ENCODE peak calls at places on chromosomes 2 and 18, in eight cellular contexts. O is adrenal gland, C is Caco-2, V is fibroblast of villous mesenchyme, E is A549, T is neural crest cell, X is AG10803, A is Calu3. Y is an unnamed sample.

GRCh38 chr2:133674433-133675331 is 106.4 kb upstream of the NCKAP5 start:
- DNase-seq in X (peak; percentile 95), T (peak; percentile 20), A (peak; percentile 43), V (peak; percentile 74), O (peak; percentile 23), C (no peak), E (peak; percentile 43), Y (peak; percentile 5)

GRCh38 chr2:10678225-10678624 is 11.6 kb downstream of the NOL10 start:
- DNase-seq in X (no peak), A (no peak), E (no peak), T (no peak), V (no peak), C (no peak), O (no peak), Y (no peak)

GRCh38 chr2:159209341-159210306 is 76.9 kb downstream of the WDSUB1 start:
- DNase-seq in T (no peak), C (no peak), X (no peak), E (no peak), A (no peak), O (no peak), V (no peak), Y (no peak)

GRCh38 chr2:30252723-30253688 is 21.7 kb downstream of the LBH start:
- DNase-seq in X (peak; percentile 65), O (peak; percentile 93), A (peak; percentile 50), E (peak; percentile 87), C (peak; percentile 84), V (peak; percentile 91), T (no peak), Y (no peak)

GRCh38 chr2:240459401-240460242 is 24.2 kb downstream of the GPC1 start:
- DNase-seq in V (no peak), X (no peak), E (no peak), A (no peak), O (peak; percentile 14), C (no peak), T (no peak), Y (no peak)

GRCh38 chr2:20506281-20506685 is 59.4 kb downstream of the RHOB start:
- DNase-seq in A (no peak), E (peak; percentile 12), T (no peak), C (no peak), X (peak; percentile 60), O (no peak), V (peak; percentile 78), Y (no peak)

GRCh38 chr2:22282215-22282614 is 1102.8 kb upstream of the KLHL29 start:
- DNase-seq in C (no peak), X (no peak), A (no peak), E (no peak), V (no peak), T (no peak), O (no peak), Y (no peak)

GRCh38 chr2:127829845-127830246 is 18.9 kb upstream of the WDR33 start:
- DNase-seq in X (no peak), O (no peak), E (no peak), C (no peak), A (no peak), T (no peak), V (no peak), Y (no peak)

GRCh38 chr2:85648619-85649018 is 19.4 kb downstream of the SFTPB start:
- DNase-seq in O (no peak), X (peak; percentile 66), V (peak; percentile 82), T (peak; percentile 36), E (peak; percentile 72), C (no peak), A (peak; percentile 41), Y (peak; percentile 49)

GRCh38 chr2:240209493-240209892 is 69.0 kb upstream of the OTOS start:
- DNase-seq in O (no peak), V (no peak), A (no peak), E (no peak), C (no peak), X (no peak), T (no peak), Y (no peak)

GRCh38 chr2:219155054-219155644 is 5.5 kb downstream of the NHEJ1 start:
- DNase-seq in X (peak; percentile 70), E (peak; percentile 77), A (peak; percentile 60), V (peak; percentile 76), T (peak; percentile 30), C (peak; percentile 60), O (peak; percentile 35), Y (peak; percentile 46)

GRCh38 chr2:223020971-223021675 is 30.9 kb upstream of the KCNE4 start:
- DNase-seq in E (no peak), V (peak; percentile 34), X (peak; percentile 30), C (no peak), A (no peak), T (no peak), O (no peak), Y (no peak)

GRCh38 chr2:182852090-182852489 is 14.3 kb downstream of the FRZB start:
- DNase-seq in V (no peak), X (no peak), T (no peak), E (peak; percentile 11), A (peak; percentile 8), C (no peak), O (no peak), Y (no peak)

GRCh38 chr2:205117125-205117524 is 565.2 kb upstream of the NRP2 start:
- DNase-seq in T (no peak), E (no peak), C (no peak), A (no peak), X (no peak), V (no peak), O (no peak), Y (no peak)

DNA sequence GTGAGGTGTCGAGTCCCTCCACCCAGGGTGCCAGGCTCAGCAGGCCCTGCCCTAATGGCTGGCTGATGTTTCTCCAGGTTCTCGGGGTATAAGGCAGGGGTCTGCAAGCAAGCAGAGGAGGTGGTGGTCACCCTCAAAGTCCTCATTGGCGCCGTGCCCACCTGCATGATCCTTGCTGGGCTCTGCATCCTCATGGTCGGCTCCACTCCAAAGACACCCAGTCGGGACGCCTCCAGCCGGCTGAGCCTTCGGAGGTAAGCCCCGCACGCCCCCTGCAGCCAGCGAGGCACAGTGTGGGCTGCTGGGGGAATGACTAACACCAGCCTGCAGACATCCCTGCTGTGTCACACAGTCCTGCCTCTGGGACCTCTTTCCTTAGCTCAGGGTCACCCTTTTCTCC is 14.1 kb downstream of the MFSD2B start:
- DNase-seq in X (peak; percentile 21), C (no peak), T (no peak), E (peak; percentile 69), V (peak; percentile 35), O (no peak), A (no peak), Y (no peak)
- TF ChIP-seq CTCF in X (peak; percentile 28), C (no peak), T (no peak), E (peak; percentile 58), V (peak; percentile 52), O (no peak), A (no peak), Y (no peak)

GRCh38 chr2:79944205-79944604 is 360.3 kb downstream of the LRRTM1 start:
- DNase-seq in X (no peak), O (no peak), C (no peak), A (no peak), T (no peak), E (no peak), V (no peak), Y (no peak)
- TF ChIP-seq CTCF in X (no peak), O (no peak), C (no peak), A (no peak), T (no peak), E (no peak), V (no peak), Y (no peak)

GRCh38 chr18:3138274-3138975 is 81.3 kb downstream of the MYOM1 start:
- DNase-seq in C (no peak), T (no peak), X (no peak), E (no peak), A (no peak), V (no peak), O (no peak), Y (no peak)

GRCh38 chr18:3130344-3130743 is 89.4 kb downstream of the MYOM1 start:
- DNase-seq in V (no peak), A (no peak), O (no peak), X (no peak), C (no peak), T (no peak), E (no peak), Y (no peak)

GRCh38 chr18:3129053-3129864 is 90.5 kb downstream of the MYOM1 start:
- DNase-seq in C (peak; percentile 85), A (peak; percentile 40), O (peak; percentile 84), V (peak; percentile 83), T (peak; percentile 83), E (peak; percentile 80), X (peak; percentile 77), Y (peak; percentile 84)

GRCh38 chr18:3135536-3135935 is 84.2 kb downstream of the MYOM1 start:
- DNase-seq in E (no peak), V (no peak), C (no peak), X (no peak), O (no peak), A (no peak), T (no peak), Y (no peak)

GRCh38 chr18:3132700-3133099 is 87.1 kb downstream of the MYOM1 start:
- DNase-seq in C (no peak), O (no peak), V (no peak), T (no peak), A (no peak), X (no peak), E (no peak), Y (no peak)
- TF ChIP-seq CTCF in C (no peak), O (no peak), V (no peak), T (no peak), A (no peak), X (no peak), E (no peak), Y (no peak)

DNA sequence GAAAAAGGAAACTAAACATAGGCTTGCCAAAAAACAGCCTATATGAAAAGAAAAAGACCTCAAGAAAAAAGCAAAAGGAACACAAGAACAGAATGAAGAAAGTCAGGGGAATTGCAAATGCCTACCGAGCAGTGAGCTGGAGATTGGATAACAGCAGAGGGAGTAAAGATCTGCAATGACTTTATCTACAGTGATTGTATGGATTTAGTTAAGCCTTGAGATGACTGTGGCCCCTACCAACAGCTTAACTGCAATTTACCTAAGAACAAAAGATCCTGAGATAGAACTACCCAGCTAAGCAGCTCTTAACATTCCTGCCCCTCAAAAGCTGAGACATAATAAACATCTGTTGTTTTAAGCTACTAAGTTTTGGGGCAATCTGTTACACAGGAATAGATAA is 20.5 kb downstream of the LNPK start:
- DNase-seq in E (no peak), C (no peak), A (no peak), O (no peak), X (no peak), V (no peak), T (no peak), Y (no peak)
- TF ChIP-seq CTCF in E (no peak), C (no peak), A (no peak), O (no peak), X (no peak), V (no peak), T (no peak), Y (no peak)

DNA sequence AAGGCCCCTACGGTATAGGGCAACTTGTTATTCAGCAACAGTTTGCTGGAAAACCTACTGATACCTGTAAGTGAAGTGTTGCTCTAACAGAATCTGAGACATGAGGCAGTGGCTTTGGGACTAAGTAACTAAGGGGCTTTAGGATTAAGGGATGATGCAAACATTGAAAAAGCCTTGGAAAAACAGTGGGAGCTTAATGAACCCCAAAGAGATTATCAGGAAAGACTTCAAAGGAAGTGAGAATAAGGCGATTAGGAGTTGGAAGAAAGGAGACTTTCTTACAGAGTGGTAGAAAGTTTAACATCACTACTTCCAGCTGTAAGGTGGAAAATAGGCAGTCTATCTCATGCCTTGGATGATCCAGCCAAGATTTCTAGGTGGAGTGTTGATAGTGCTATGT is 158.2 kb upstream of the TRIB2 start:
- DNase-seq in O (no peak), C (no peak), X (no peak), T (no peak), E (no peak), V (no peak), A (no peak), Y (no peak)
- TF ChIP-seq CTCF in O (no peak), C (no peak), X (no peak), T (no peak), E (no peak), V (no peak), A (no peak), Y (no peak)

Y was measured in endothelial cell.